ENCODE peak calls at places on chromosomes 13 and 19, in seven cellular contexts. X, L, D, B, G, T and O are unnamed samples.
A peak's percentile ranks its signal among the peaks of the same experiment; 100 is the strongest.

GRCh38 chr13:77836423-77836822 is 82.2 kb downstream of the EDNRB start:
- DNase-seq in T (no peak), X (no peak), B (no peak), D (no peak), G (no peak), L (no peak), O (no peak)

GRCh38 chr19:16290692-16291091 is 33.9 kb upstream of the KLF2 start:
- DNase-seq in B (no peak), X (no peak), G (no peak), D (peak; percentile 47), L (no peak), T (no peak), O (no peak)

GRCh38 chr19:34459614-34460013 is 21.9 kb upstream of the WTIP start:
- DNase-seq in T (no peak), L (no peak), G (no peak), B (no peak), X (no peak), D (no peak), O (no peak)

GRCh38 chr13:97422118-97423054 is 11.6 kb upstream of the RAP2A start:
- DNase-seq in L (no peak), B (no peak), G (no peak), X (no peak), T (no peak), D (peak; percentile 40), O (no peak)

GRCh38 chr13:25729201-25729600 is 322.6 kb downstream of the SHISA2 start:
- DNase-seq in L (no peak), D (no peak), T (no peak), B (no peak), X (no peak), G (no peak), O (no peak)

GRCh38 chr13:97125051-97125809 is 96.9 kb upstream of the MBNL2 start:
- DNase-seq in B (peak; percentile 43), X (no peak), T (peak; percentile 52), L (peak; percentile 33), G (no peak), D (peak; percentile 81), O (no peak)

GRCh38 chr13:113078895-113079720 is 26.5 kb upstream of the F7 start:
- DNase-seq in G (no peak), D (no peak), X (no peak), T (no peak), L (peak; percentile 45), B (no peak), O (peak; percentile 48)

GRCh38 chr13:43245374-43245964 is 222.1 kb downstream of the DNAJC15 start:
- DNase-seq in G (no peak), T (no peak), X (no peak), B (no peak), D (peak; percentile 91), L (no peak), O (no peak)

GRCh38 chr13:98293103-98293502 is 116.0 kb upstream of the RNF113B start:
- DNase-seq in L (no peak), X (no peak), G (no peak), D (no peak), B (no peak), T (peak; percentile 76), O (no peak)

GRCh38 chr13:95620498-95621140 is 23.9 kb downstream of the DZIP1 start:
- DNase-seq in B (peak; percentile 31), G (no peak), D (no peak), T (no peak), X (no peak), L (no peak), O (no peak)

GRCh38 chr13:111637365-111637764 is 316.9 kb downstream of the TEX29 start:
- DNase-seq in T (no peak), L (no peak), D (no peak), B (no peak), G (no peak), X (no peak), O (no peak)